ENCODE peak calls at places on chromosome 19, in nine cellular contexts. N, C, B, R, Y, Z, I, Q and W are unnamed samples.
A peak's percentile ranks its signal among the peaks of the same experiment; 100 is the strongest.

GRCh38 chr19:13975870-13976269 is 23.6 kb downstream of the DCAF15 start:
- DNase-seq in Y (no peak), N (no peak), Z (no peak), I (no peak), Q (no peak), B (no peak), C (no peak), R (no peak), W (no peak)

GRCh38 chr19:1219786-1220451 is 14.3 kb downstream of the STK11 start:
- DNase-seq in N (no peak), B (no peak), C (no peak), Q (no peak), R (no peak), I (peak; percentile 74), Z (no peak), Y (no peak), W (no peak)

GRCh38 chr19:41570179-41570578 is 5.8 kb upstream of the CEACAM21 start:
- DNase-seq in I (no peak), Q (no peak), B (no peak), R (no peak), C (no peak), Y (no peak), Z (no peak), N (no peak), W (no peak)

GRCh38 chr19:41321600-41322270 is 11.8 kb downstream of the CCDC97 start:
- DNase-seq in N (peak; percentile 62), R (no peak), B (peak; percentile 70), Q (no peak), Z (no peak), I (no peak), Y (no peak), C (no peak), W (no peak)

GRCh38 chr19:33175156-33175782 is 18.9 kb upstream of the LRP3 start:
- DNase-seq in R (no peak), Z (no peak), I (no peak), Q (no peak), B (no peak), Y (no peak), N (no peak), C (no peak), W (no peak)

GRCh38 chr19:28358604-28359003 is 854.3 kb downstream of the UQCRFS1 start:
- DNase-seq in Y (no peak), N (no peak), Q (no peak), R (no peak), C (no peak), I (no peak), Z (no peak), B (no peak), W (no peak)

GRCh38 chr19:52464798-52465470 is 11.6 kb downstream of the ZNF578 start:
- DNase-seq in Z (no peak), R (no peak), Y (no peak), C (peak; percentile 10), N (no peak), Q (no peak), I (no peak), B (peak; percentile 73), W (no peak)

GRCh38 chr19:57334191-57334590 is 13.9 kb downstream of the ZNF543 start:
- DNase-seq in R (no peak), Z (no peak), Q (no peak), B (no peak), C (no peak), Y (no peak), I (no peak), N (no peak), W (no peak)

GRCh38 chr19:48325265-48325910 is at the start of gene EMP3:
- DNase-seq in Q (peak; percentile 72), C (no peak), B (peak; percentile 78), Y (peak; percentile 81), R (peak; percentile 80), Z (peak; percentile 82), N (peak; percentile 91), I (no peak), W (peak; percentile 85)

GRCh38 chr19:19871932-19872331 is 6.2 kb downstream of the ZNF253 start:
- DNase-seq in B (no peak), R (no peak), C (no peak), Z (no peak), Q (no peak), I (no peak), N (no peak), Y (no peak), W (no peak)

GRCh38 chr19:46299695-46300094 is 2.9 kb downstream of the HIF3A start:
- DNase-seq in N (no peak), B (no peak), I (no peak), Q (no peak), C (no peak), R (no peak), Z (no peak), Y (no peak), W (no peak)

GRCh38 chr19:55986487-55986886 is at the start of gene NLRP5:
- DNase-seq in B (no peak), R (no peak), Y (no peak), I (no peak), Q (no peak), C (no peak), Z (no peak), N (no peak), W (no peak)

GRCh38 chr19:45172173-45172572 is 5.9 kb downstream of the TRAPPC6A start:
- DNase-seq in Y (no peak), C (no peak), N (no peak), Q (no peak), B (no peak), I (peak; percentile 34), R (no peak), Z (no peak), W (no peak)

GRCh38 chr19:18194554-18195238 is 1.7 kb downstream of the MPV17L2 start:
- DNase-seq in I (peak; percentile 76), Y (no peak), C (no peak), Z (no peak), N (peak; percentile 64), B (peak; percentile 63), Q (peak; percentile 21), R (no peak), W (peak; percentile 65)

GRCh38 chr19:3034845-3035541 is 5.9 kb upstream of the TLE2 start:
- DNase-seq in Z (no peak), N (peak; percentile 47), Y (peak; percentile 51), B (no peak), C (no peak), R (no peak), Q (peak; percentile 42), I (no peak), W (peak; percentile 22)

GRCh38 chr19:45283443-45284033 is 32.5 kb downstream of the MARK4 start:
- DNase-seq in Z (no peak), Q (no peak), Y (no peak), C (no peak), B (no peak), N (no peak), R (no peak), I (no peak), W (no peak)

GRCh38 chr19:29535432-29535831 is 9.6 kb downstream of the VSTM2B start:
- DNase-seq in Q (no peak), B (peak; percentile 30), Y (no peak), Z (no peak), I (peak; percentile 32), N (no peak), R (no peak), C (no peak), W (no peak)

GRCh38 chr19:12748489-12748888 is 3.1 kb upstream of the BEST2 start:
- DNase-seq in C (no peak), Z (no peak), R (no peak), B (no peak), Y (no peak), I (no peak), Q (no peak), N (no peak), W (no peak)

GRCh38 chr19:41997121-41997850 is 3.3 kb upstream of the ATP1A3 start:
- DNase-seq in N (no peak), I (peak; percentile 81), R (no peak), Q (peak; percentile 39), C (no peak), Z (peak; percentile 47), Y (peak; percentile 6), B (peak; percentile 81), W (peak; percentile 29)

GRCh38 chr19:33462112-33462726 is 59.4 kb downstream of the PEPD start:
- DNase-seq in Z (no peak), N (no peak), Y (no peak), R (no peak), C (peak; percentile 61), Q (no peak), I (peak; percentile 32), B (no peak), W (no peak)

GRCh38 chr19:862529-863304 is 3.3 kb downstream of the CFD start:
- DNase-seq in Y (peak; percentile 76), C (no peak), Q (peak; percentile 81), B (peak; percentile 94), I (peak; percentile 88), N (peak; percentile 53), Z (no peak), R (no peak), W (peak; percentile 89)

GRCh38 chr19:19900124-19900523 is 622 bp upstream of the ZNF93 start:
- DNase-seq in N (no peak), C (no peak), R (peak; percentile 61), I (no peak), Q (no peak), Y (no peak), Z (no peak), B (no peak), W (no peak)

GRCh38 chr19:18921593-18921992 is 2.1 kb downstream of the DDX49 start:
- DNase-seq in Y (no peak), Z (no peak), R (no peak), C (no peak), B (no peak), N (no peak), Q (no peak), I (no peak), W (no peak)

GRCh38 chr19:15107056-15108010 is at the start of gene SYDE1:
- DNase-seq in Z (peak; percentile 56), R (no peak), B (peak; percentile 71), C (no peak), Y (no peak), I (no peak), N (peak; percentile 59), Q (peak; percentile 40), W (no peak)

GRCh38 chr19:33797821-33798633 is 1.4 kb downstream of the KCTD15 start:
- DNase-seq in Y (no peak), R (no peak), I (peak; percentile 67), N (peak; percentile 69), C (no peak), B (peak; percentile 71), Z (peak; percentile 79), Q (no peak), W (no peak)

GRCh38 chr19:54433697-54434096 is 15.3 kb upstream of the LENG8 start:
- DNase-seq in I (no peak), C (no peak), N (no peak), R (no peak), Y (no peak), B (no peak), Z (no peak), Q (no peak), W (no peak)

GRCh38 chr19:7831452-7831851 is 1.4 kb downstream of the EVI5L start:
- DNase-seq in N (no peak), I (no peak), Y (no peak), B (peak; percentile 65), C (no peak), Z (no peak), Q (no peak), R (no peak), W (no peak)

GRCh38 chr19:57443121-57443696 is 8.1 kb downstream of the ZNF749 start:
- DNase-seq in B (no peak), Z (no peak), I (no peak), Y (no peak), C (no peak), Q (no peak), N (no peak), R (no peak), W (no peak)

GRCh38 chr19:33724021-33724722 is 72.5 kb upstream of the KCTD15 start:
- DNase-seq in Z (no peak), Q (no peak), R (no peak), N (no peak), B (no peak), C (peak; percentile 13), I (no peak), Y (no peak), W (no peak)

GRCh38 chr19:28905996-28906395 is 307.0 kb downstream of the UQCRFS1 start:
- DNase-seq in B (no peak), I (no peak), Y (no peak), Z (no peak), C (no peak), N (no peak), Q (no peak), R (peak; percentile 1), W (no peak)

GRCh38 chr19:5539431-5539833 is 28.3 kb downstream of the TINCR start:
- DNase-seq in I (no peak), B (peak; percentile 54), Z (peak; percentile 38), C (no peak), R (no peak), Q (no peak), N (no peak), Y (no peak), W (no peak)